ENCODE peak calls at places on chromosomes 2 and 18, in six cellular contexts. F is adrenal gland, O is heart left ventricle, J is transverse colon, W is HepG2, T is A549. M is an unnamed sample.

GRCh38 chr2:201366166-201366565 is 9.0 kb upstream of the FLACC1 start:
- DNase-seq in F (no peak), O (no peak), J (no peak), W (no peak), T (no peak), M (no peak)

GRCh38 chr2:157486596-157487270 is 42.8 kb upstream of the CYTIP start:
- DNase-seq in F (no peak), O (no peak), J (no peak), W (no peak), T (no peak), M (no peak)

GRCh38 chr2:206011795-206012194 is 74.2 kb downstream of the INO80D start:
- DNase-seq in F (no peak), O (no peak), J (no peak), W (no peak), T (no peak), M (no peak)

GRCh38 chr2:226137201-226137811 is 662.3 kb downstream of the IRS1 start:
- DNase-seq in F (no peak), O (no peak), J (no peak), W (peak; percentile 65), T (peak; percentile 57), M (no peak)

GRCh38 chr18:50716902-50717301 is 102.9 kb downstream of the MRO start:
- DNase-seq in F (peak; percentile 67), O (no peak), J (no peak), W (no peak), T (no peak), M (no peak)

GRCh38 chr18:66833646-66834045 is 229.8 kb upstream of the CDH19 start:
- DNase-seq in F (no peak), O (no peak), J (no peak), W (no peak), T (no peak), M (no peak)

GRCh38 chr2:165357758-165358157 is 111.7 kb upstream of the CSRNP3 start:
- DNase-seq in F (no peak), O (no peak), J (no peak), W (no peak), T (peak; percentile 29), M (no peak)

GRCh38 chr2:35428548-35428947 is 927.0 kb upstream of the CRIM1 start:
- DNase-seq in F (peak; percentile 41), O (no peak), J (peak; percentile 10), W (peak; percentile 25), T (peak; percentile 58), M (peak; percentile 32)

GRCh38 chr2:222774941-222775340 is 85.9 kb upstream of the ACSL3 start:
- DNase-seq in F (no peak), O (no peak), J (no peak), W (peak; percentile 32), T (peak; percentile 26), M (no peak)

DNA sequence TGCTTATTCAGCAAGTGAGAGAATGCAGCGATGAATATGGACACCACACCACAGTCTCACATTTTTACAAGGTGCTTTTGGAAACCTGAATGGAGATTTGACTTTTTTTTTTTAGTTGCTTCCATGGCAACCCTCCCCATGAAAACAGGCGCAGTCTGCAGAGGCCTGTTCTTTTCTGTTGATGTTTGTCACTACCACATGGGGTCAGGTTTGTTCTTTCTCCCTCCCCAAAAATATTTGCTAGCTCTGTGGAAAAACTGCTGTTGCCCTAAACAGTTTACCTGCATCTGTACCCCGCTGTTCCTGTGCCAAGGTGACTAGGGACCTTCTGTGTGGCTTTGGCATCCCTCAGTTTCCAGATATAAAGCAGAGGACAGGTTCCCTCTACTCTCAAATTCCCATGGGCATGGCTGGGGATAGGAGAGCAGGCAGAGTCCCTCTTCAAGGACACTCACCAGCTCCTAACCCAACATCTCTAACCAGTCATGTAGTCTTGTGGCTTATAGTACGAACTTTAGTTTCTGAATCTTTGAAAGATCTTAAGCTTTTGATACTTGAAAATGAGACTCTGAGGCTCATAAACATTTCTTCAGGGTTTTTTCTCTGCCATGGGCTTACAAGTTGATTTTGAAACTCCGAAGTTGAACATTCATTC is 14.7 kb upstream of the MAPRE2 start:
- DNase-seq in F (no peak), O (no peak), J (no peak), W (no peak), T (no peak), M (no peak)
- TF ChIP-seq CTCF in F (peak; percentile 30), O (peak; percentile 30), J (no peak), W (peak; percentile 32), T (no peak), M (no peak)

GRCh38 chr2:120223034-120223912 is at the start of gene TMEM185B:
- DNase-seq in F (peak; percentile 91), O (peak; percentile 96), J (peak; percentile 95), W (peak; percentile 59), T (peak; percentile 91), M (peak; percentile 92)
- TF ChIP-seq POLR2A in F (peak; percentile 45), O (peak; percentile 74), J (peak; percentile 60), W (peak; percentile 61), T (peak; percentile 42), M (no peak)

GRCh38 chr2:40488101-40488598 is 36.3 kb upstream of the SLC8A1 start:
- DNase-seq in F (no peak), O (no peak), J (no peak), W (peak; percentile 33), T (peak; percentile 43), M (no peak)
- TF ChIP-seq CTCF in F (peak; percentile 48), O (peak; percentile 54), J (peak; percentile 21), W (peak; percentile 25), T (peak; percentile 52), M (peak; percentile 23)

GRCh38 chr18:37572736-37573135 is 7.1 kb upstream of the CELF4 start:
- DNase-seq in F (no peak), O (no peak), J (no peak), W (no peak), T (no peak), M (no peak)
- TF ChIP-seq POLR2A in F (no peak), O (no peak), J (no peak), W (no peak), T (no peak), M (no peak)

GRCh38 chr2:149389506-149390167 is 59.2 kb downstream of the LYPD6 start:
- DNase-seq in F (no peak), O (no peak), J (no peak), W (no peak), T (no peak), M (no peak)

GRCh38 chr2:149383340-149383739 is 53.0 kb downstream of the LYPD6 start:
- DNase-seq in F (no peak), O (no peak), J (no peak), W (no peak), T (no peak), M (no peak)

GRCh38 chr2:149393647-149394046 is 63.3 kb downstream of the LYPD6 start:
- DNase-seq in F (no peak), O (no peak), J (no peak), W (no peak), T (no peak), M (no peak)

GRCh38 chr2:149387411-149387810 is 57.0 kb downstream of the LYPD6 start:
- DNase-seq in F (no peak), O (no peak), J (no peak), W (no peak), T (no peak), M (no peak)

DNA sequence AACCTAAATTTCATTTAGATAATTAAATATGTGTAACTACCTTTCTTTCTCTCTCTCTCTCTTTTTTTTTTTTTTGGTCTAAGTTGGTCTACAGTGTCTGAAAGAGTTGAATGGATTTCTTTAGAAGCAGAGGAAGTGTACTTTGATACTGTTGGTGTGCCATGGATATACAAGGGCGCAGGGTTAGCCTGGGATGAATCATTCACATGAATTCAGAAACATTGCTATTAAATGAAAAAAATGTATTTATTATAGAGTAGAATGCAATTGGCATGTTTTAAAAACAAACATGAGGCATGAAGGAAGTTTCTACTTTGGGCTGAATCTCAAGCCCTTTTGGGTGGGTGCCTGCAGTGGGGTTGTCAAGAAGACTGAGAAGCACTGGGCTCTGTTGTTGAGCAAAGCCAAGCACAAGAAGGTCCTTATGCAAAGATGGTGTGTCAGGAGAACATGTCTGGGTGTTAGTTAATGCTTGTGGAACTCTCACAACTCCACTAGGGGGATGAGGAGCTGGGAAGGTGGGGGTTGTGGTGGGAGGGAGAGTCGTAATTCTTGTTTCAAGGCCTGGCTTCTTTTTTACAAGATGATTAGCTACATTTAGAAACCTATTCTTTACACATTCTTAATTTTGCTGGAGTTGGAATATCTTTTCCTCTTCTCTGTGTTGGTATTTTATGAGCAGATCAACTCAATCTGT is 57.9 kb downstream of the LYPD6 start:
- DNase-seq in F (no peak), O (no peak), J (no peak), W (no peak), T (no peak), M (no peak)
- TF ChIP-seq CTCF in F (no peak), O (no peak), J (no peak), W (no peak), T (no peak), M (no peak)

GRCh38 chr2:72825271-72826155 is at the start of gene EXOC6B:
- DNase-seq in F (peak; percentile 93), O (peak; percentile 96), J (peak; percentile 95), W (peak; percentile 91), T (peak; percentile 93), M (peak; percentile 94)
- TF ChIP-seq POLR2A in F (peak; percentile 91), O (peak; percentile 94), J (peak; percentile 76), W (peak; percentile 87), T (peak; percentile 94), M (peak; percentile 85)

GRCh38 chr2:128354731-128355470 is 36.2 kb upstream of the HS6ST1 start:
- DNase-seq in F (no peak), O (no peak), J (no peak), W (no peak), T (no peak), M (no peak)
- TF ChIP-seq CTCF in F (no peak), O (no peak), J (no peak), W (peak; percentile 6), T (no peak), M (no peak)

GRCh38 chr2:176704282-176704773 is 435.1 kb downstream of the MTX2 start:
- DNase-seq in F (no peak), O (no peak), J (no peak), W (no peak), T (no peak), M (no peak)

GRCh38 chr2:176702169-176702568 is 432.9 kb downstream of the MTX2 start:
- DNase-seq in F (no peak), O (no peak), J (no peak), W (no peak), T (no peak), M (no peak)

GRCh38 chr2:176699098-176699497 is 429.9 kb downstream of the MTX2 start:
- DNase-seq in F (no peak), O (no peak), J (no peak), W (no peak), T (no peak), M (no peak)

DNA sequence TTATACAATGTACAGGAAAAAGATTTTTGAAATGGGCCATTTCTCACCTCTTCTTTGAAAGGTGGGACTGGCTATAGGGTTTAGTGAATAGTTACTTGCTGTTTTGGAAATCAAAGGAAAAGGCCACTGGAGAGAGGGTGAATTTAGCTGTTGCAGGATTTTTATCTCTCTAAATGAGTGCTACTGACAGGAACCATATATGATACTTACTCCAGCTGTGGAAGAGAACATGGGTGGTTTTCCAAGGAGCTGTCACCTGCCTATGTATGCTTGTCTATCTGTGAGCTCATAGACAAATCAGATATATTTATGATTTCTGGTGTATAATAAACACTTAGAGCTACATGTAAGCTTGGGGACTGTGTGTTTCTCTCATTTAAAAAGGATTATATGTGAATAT is 430.4 kb downstream of the MTX2 start:
- DNase-seq in F (no peak), O (no peak), J (no peak), W (no peak), T (no peak), M (no peak)
- TF ChIP-seq POLR2A in F (no peak), O (no peak), J (no peak), W (no peak), T (no peak), M (no peak)

M was measured in stomach.